ENCODE peak calls at places on chromosomes 6 and 20, in five cellular contexts. U is right lobe of liver; S is testis; D is CD8-positive, alpha-beta memory T cell; G is stomach. V is an unnamed sample.

GRCh38 chr20:9331707-9332435 is 182.5 kb upstream of the LAMP5 start:
- DNase-seq in U (no peak), S (no peak), D (no peak), G (no peak), V (no peak)

GRCh38 chr20:48633620-48634257 is 194.1 kb downstream of the PREX1 start:
- DNase-seq in U (peak; percentile 37), S (no peak), D (no peak), G (no peak), V (no peak)

GRCh38 chr20:5658897-5659296 is 91.3 kb upstream of the SHLD1 start:
- DNase-seq in U (no peak), S (peak; percentile 51), D (peak; percentile 51), G (peak; percentile 29), V (peak; percentile 89)

GRCh38 chr20:48653706-48654051 is 174.1 kb downstream of the PREX1 start:
- DNase-seq in U (no peak), S (no peak), D (no peak), G (no peak), V (no peak)

GRCh38 chr20:33211817-33212424 is 5.2 kb upstream of the BPIFA3 start:
- DNase-seq in U (peak; percentile 62), S (peak; percentile 86), D (peak; percentile 11), G (peak; percentile 82), V (peak; percentile 69)

GRCh38 chr20:10217517-10218410 is 866 bp upstream of the SNAP25 start:
- DNase-seq in U (no peak), S (peak; percentile 91), D (no peak), G (no peak), V (peak; percentile 74)

GRCh38 chr6:30844118-30844535 is 40.2 kb upstream of the DDR1 start:
- DNase-seq in U (no peak), S (no peak), D (no peak), G (no peak), V (peak; percentile 51)

GRCh38 chr6:56241106-56241812 is 6.1 kb downstream of the COL21A1 start:
- DNase-seq in U (no peak), S (peak; percentile 17), D (no peak), G (no peak), V (no peak)

GRCh38 chr6:30091577-30092381 is 16.2 kb upstream of the RNF39 start:
- DNase-seq in U (no peak), S (peak; percentile 74), D (no peak), G (no peak), V (peak; percentile 72)

GRCh38 chr6:3314176-3314575 is 55.4 kb downstream of the PSMG4 start:
- DNase-seq in U (no peak), S (no peak), D (no peak), G (no peak), V (no peak)

GRCh38 chr20:53642196-53643030 is 48.8 kb upstream of the ZNF217 start:
- DNase-seq in U (peak; percentile 83), S (no peak), D (no peak), G (peak; percentile 58), V (peak; percentile 16)

DNA sequence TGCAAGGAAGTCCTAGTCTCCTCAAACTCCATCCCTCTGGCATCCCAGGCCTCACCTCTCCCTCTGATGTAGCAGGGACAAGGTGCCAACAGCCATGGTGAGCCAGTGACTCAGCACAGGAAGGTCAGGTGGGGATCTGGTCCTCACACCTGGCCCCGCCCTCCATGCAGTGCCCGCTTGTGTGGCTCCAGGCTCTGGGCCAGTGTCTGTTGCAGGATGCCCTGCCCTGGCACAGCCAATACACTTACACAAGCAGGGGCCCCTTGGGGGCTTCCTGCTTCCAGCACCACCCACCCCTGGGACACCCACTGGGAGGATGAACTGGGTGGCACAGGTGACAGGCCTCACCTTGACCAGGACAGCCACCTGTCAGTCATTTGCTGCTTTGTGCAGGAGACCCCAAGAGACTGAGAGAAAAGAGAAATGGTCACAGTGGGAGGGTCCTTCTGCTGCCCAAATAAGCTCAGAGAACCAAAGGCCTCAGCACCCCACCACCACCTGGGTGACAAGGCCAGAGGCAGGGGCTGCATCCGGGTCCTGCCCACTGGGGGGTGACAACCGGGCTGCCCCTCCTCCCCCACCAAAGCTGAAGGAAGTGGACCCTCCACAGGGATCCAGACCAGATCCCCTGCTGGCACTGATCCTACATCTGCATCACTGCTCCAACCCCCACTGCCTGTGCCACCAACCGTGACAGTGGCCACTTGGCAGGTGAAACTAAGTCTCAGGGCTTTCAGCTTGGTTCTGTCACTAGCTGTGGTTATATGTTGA is 658.8 kb upstream of the DEFB115 start:
- DNase-seq in U (no peak), S (no peak), D (no peak), G (no peak), V (no peak)
- H3K9me3 ChIP-seq in U (no peaks in the 10 kb centered on the region), S (no peaks in the 10 kb centered on the region), D (no peaks in the 10 kb centered on the region), G (peaks cover under 1% of the 10 kb centered on the region), V (no peaks in the 10 kb centered on the region)

GRCh38 chr6:52389264-52389625 is 27.3 kb downstream of the PAQR8 start:
- DNase-seq in U (no peak), S (no peak), D (no peak), G (no peak), V (no peak)
- H3K4me1 ChIP-seq in U (peaks cover 16% of the 10 kb centered on the region), S (peaks cover 10% of the 10 kb centered on the region), D (peaks cover 61% of the 10 kb centered on the region), G (peaks cover 26% of the 10 kb centered on the region), V (peaks cover 17% of the 10 kb centered on the region)

GRCh38 chr6:155352130-155352420 is 37.8 kb upstream of the TFB1M start:
- DNase-seq in U (no peak), S (no peak), D (no peak), G (no peak), V (peak; percentile 58)
- H3K9me3 ChIP-seq in U (no peaks in the 10 kb centered on the region), S (no peaks in the 10 kb centered on the region), D (no peaks in the 10 kb centered on the region), G (peaks cover 21% of the 10 kb centered on the region), V (no peaks in the 10 kb centered on the region)

DNA sequence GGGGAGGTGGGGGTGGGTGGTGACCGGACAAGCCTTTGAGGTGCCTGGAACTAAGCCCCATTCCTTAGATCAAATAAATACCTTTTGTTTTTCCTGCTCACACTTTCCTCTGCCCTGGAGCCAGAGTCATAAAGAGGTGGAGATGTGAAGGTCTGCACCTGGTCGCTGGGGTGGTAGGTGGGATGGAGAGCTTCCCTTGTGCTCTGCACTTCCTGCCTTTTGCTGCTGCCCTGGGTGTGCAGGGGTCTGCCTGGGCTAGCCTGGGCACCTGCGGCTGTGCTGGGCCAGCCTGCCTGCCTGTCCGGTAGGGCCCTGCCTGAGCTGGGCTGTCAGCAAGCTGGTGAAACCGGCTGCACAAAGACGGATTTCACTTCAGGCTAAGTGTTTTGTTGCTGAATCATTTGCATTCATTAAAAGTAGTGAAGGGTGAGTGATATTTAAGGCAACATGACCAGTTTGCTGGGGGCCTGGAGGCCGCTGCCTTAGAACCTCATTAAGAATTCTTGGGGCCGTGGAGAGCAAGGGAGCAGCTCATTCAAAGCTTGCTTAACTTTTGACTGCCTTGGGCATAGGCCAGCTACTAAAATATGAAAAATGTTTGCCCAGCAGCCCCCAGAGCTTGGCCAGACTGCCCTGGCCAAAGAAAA is 20.5 kb downstream of the PTK7 start:
- DNase-seq in U (no peak), S (no peak), D (no peak), G (peak; percentile 35), V (peak; percentile 82)
- H3K4me1 ChIP-seq in U (no peaks in the 10 kb centered on the region), S (peaks cover 17% of the 10 kb centered on the region), D (no peaks in the 10 kb centered on the region), G (peaks cover 48% of the 10 kb centered on the region), V (peaks cover 41% of the 10 kb centered on the region)

GRCh38 chr20:42706762-42707161 is 482.9 kb downstream of the PTPRT start:
- DNase-seq in U (no peak), S (no peak), D (no peak), G (no peak), V (no peak)
- H3K9me3 ChIP-seq in U (no peaks in the 10 kb centered on the region), S (no peaks in the 10 kb centered on the region), D (no peaks in the 10 kb centered on the region), G (peaks cover 13% of the 10 kb centered on the region), V (no peaks in the 10 kb centered on the region)

GRCh38 chr20:62359491-62360121 is 7.5 kb downstream of the LAMA5 start:
- DNase-seq in U (peak; percentile 55), S (no peak), D (no peak), G (no peak), V (no peak)
- H3K4me1 ChIP-seq in U (peaks cover 44% of the 10 kb centered on the region), S (peaks cover 49% of the 10 kb centered on the region), D (no peaks in the 10 kb centered on the region), G (peaks cover 96% of the 10 kb centered on the region), V (peaks cover 94% of the 10 kb centered on the region)

GRCh38 chr6:160238786-160239751 is 19.6 kb downstream of the SLC22A2 start:
- DNase-seq in U (no peak), S (no peak), D (no peak), G (no peak), V (no peak)
- H3K9me3 ChIP-seq in U (no peaks in the 10 kb centered on the region), S (no peaks in the 10 kb centered on the region), D (no peaks in the 10 kb centered on the region), G (no peaks in the 10 kb centered on the region), V (no peaks in the 10 kb centered on the region)

V was measured in thyroid gland.